ENCODE peak calls at places on chromosome 9, in nine cellular contexts. D is A549, S is Peyer's patch, Q is AG04449, Y is H1, J is ovary, R is pancreas, A is left ventricle myocardium inferior, Z is heart right ventricle. L is an unnamed sample.

GRCh38 chr9:115106001-115106400 is 12.0 kb downstream of the TNC start:
- DNase-seq in R (no peak), Q (no peak), S (no peak), J (no peak), Y (no peak), D (peak; percentile 60), A (no peak), Z (no peak), L (peak; percentile 59)

GRCh38 chr9:137232510-137232909 is 1.8 kb downstream of the SLC34A3 start:
- DNase-seq in S (no peak), Z (no peak), Y (no peak), Q (no peak), A (no peak), J (no peak), R (no peak), D (no peak), L (no peak)

GRCh38 chr9:78089111-78089510 is 57.5 kb upstream of the GNAQ start:
- DNase-seq in S (no peak), A (no peak), Q (no peak), Y (no peak), D (no peak), J (no peak), Z (no peak), R (no peak), L (no peak)

GRCh38 chr9:125912667-125913066 is 165.5 kb downstream of the PBX3 start:
- DNase-seq in Z (no peak), Q (no peak), Y (no peak), A (no peak), J (no peak), R (no peak), D (no peak), S (no peak), L (no peak)

GRCh38 chr9:75941066-75941465 is 50.6 kb downstream of the PCSK5 start:
- DNase-seq in A (no peak), S (no peak), R (no peak), Y (no peak), J (no peak), D (no peak), Q (no peak), Z (no peak), L (no peak)

GRCh38 chr9:85056203-85056572 is 386.7 kb downstream of the NTRK2 start:
- DNase-seq in R (no peak), A (no peak), D (no peak), Z (no peak), J (no peak), S (no peak), Y (no peak), Q (no peak), L (no peak)

GRCh38 chr9:103798620-103799019 is 295.5 kb upstream of the SMC2 start:
- DNase-seq in Y (no peak), D (peak; percentile 64), R (no peak), Z (no peak), J (no peak), Q (no peak), A (no peak), S (no peak), L (no peak)

GRCh38 chr9:71725590-71726338 is 42.5 kb downstream of the CEMIP2 start:
- DNase-seq in S (no peak), Z (no peak), A (no peak), Q (no peak), Y (no peak), R (no peak), D (peak; percentile 93), J (no peak), L (no peak)

GRCh38 chr9:121947683-121948300 is 145.3 kb downstream of the TTLL11 start:
- DNase-seq in D (no peak), Q (no peak), Y (no peak), R (no peak), J (no peak), Z (no peak), A (no peak), S (no peak), L (no peak)

GRCh38 chr9:79240774-79241173 is 331.0 kb upstream of the TLE4 start:
- DNase-seq in A (no peak), D (no peak), Y (no peak), Q (no peak), J (no peak), R (no peak), Z (no peak), S (no peak), L (no peak)

GRCh38 chr9:71733176-71733575 is 35.1 kb downstream of the CEMIP2 start:
- DNase-seq in Q (no peak), S (no peak), Z (no peak), R (no peak), Y (no peak), A (no peak), D (no peak), J (no peak), L (no peak)

GRCh38 chr9:23005061-23005690 is 558.6 kb downstream of the DMRTA1 start:
- DNase-seq in Y (no peak), R (no peak), S (no peak), Z (no peak), Q (no peak), D (no peak), J (no peak), A (no peak), L (peak; percentile 6)

GRCh38 chr9:93630806-93631411 is 54.5 kb downstream of the PHF2 start:
- DNase-seq in S (no peak), J (peak; percentile 11), Y (no peak), A (no peak), Z (no peak), D (no peak), Q (no peak), R (no peak), L (no peak)
- H3K4me3 ChIP-seq in S (no peak overlapping the region), J (no peak overlapping the region), Y (no peak overlapping the region), A (no peak overlapping the region), Z (no peak overlapping the region), D (no peak overlapping the region), Q (no peak overlapping the region), R (no peak overlapping the region), L (no peak overlapping the region)

GRCh38 chr9:4983541-4984165 is 1.4 kb upstream of the JAK2 start:
- DNase-seq in J (peak; percentile 18), S (no peak), Y (no peak), D (no peak), A (no peak), Z (no peak), Q (no peak), R (no peak), L (no peak)

GRCh38 chr9:4980046-4980727 is 4.9 kb upstream of the JAK2 start:
- DNase-seq in Y (no peak), A (no peak), Z (no peak), D (no peak), Q (no peak), S (no peak), J (no peak), R (no peak), L (no peak)

GRCh38 chr9:4984171-4984570 is 901 bp upstream of the JAK2 start:
- DNase-seq in J (no peak), Z (no peak), Y (no peak), D (peak; percentile 59), Q (no peak), S (no peak), A (no peak), R (no peak), L (no peak)

GRCh38 chr9:4982720-4983482 is 2.2 kb upstream of the JAK2 start:
- DNase-seq in Q (no peak), A (no peak), J (no peak), Z (no peak), R (no peak), Y (no peak), S (no peak), D (no peak), L (no peak)

GRCh38 chr9:4979224-4979623 is 5.8 kb upstream of the JAK2 start:
- DNase-seq in Q (no peak), J (no peak), R (no peak), S (no peak), Y (no peak), Z (no peak), A (no peak), D (no peak), L (peak; percentile 60)
- TF ChIP-seq CTCF in Q (no peak), J (no peak), R (no peak), S (no peak), Y (no peak), Z (no peak), A (no peak), D (no peak), L (no peak)

GRCh38 chr9:98807811-98808195 is 333 bp downstream of the GALNT12 start:
- DNase-seq in R (no peak), D (no peak), J (no peak), Q (no peak), S (no peak), Z (no peak), A (no peak), Y (no peak), L (no peak)

GRCh38 chr9:98808411-98808815 is 943 bp downstream of the GALNT12 start:
- DNase-seq in Q (no peak), R (peak; percentile 65), Y (no peak), D (no peak), Z (no peak), J (no peak), A (no peak), S (no peak), L (peak; percentile 32)

GRCh38 chr9:98809311-98810105 is 2.0 kb downstream of the GALNT12 start:
- DNase-seq in R (peak; percentile 61), J (no peak), Z (no peak), A (no peak), Q (no peak), Y (no peak), D (no peak), S (no peak), L (peak; percentile 74)

GRCh38 chr9:98810106-98810840 is 2.8 kb downstream of the GALNT12 start:
- DNase-seq in A (no peak), D (no peak), S (no peak), J (no peak), R (no peak), Y (no peak), Q (no peak), Z (no peak), L (no peak)

DNA sequence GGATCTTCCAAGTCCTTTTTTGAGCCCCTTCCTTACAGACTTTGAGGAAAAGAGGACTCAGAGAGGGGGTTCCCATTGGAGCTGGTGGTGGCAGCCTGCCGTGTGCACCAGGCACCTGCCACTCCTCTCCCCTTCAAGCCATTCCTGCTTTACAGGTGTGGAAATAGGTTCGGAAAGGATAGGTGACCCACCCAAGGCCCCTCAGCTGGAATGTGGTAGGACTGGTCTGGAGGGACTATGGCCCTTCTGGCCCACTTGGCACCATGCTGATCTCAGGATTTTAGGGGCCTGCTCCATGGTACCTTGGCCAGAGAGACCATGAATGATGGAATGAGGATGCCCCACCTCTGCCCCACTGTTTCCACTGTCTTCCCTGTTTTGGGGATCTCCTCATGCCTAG is 1.4 kb downstream of the GALNT12 start:
- DNase-seq in Y (no peak), A (no peak), Q (no peak), S (no peak), J (no peak), D (no peak), R (no peak), Z (no peak), L (no peak)
- H3K4me3 ChIP-seq in Y (no peak overlapping the region), A (no peak overlapping the region), Q (no peak overlapping the region), S (peak overlapping the region; percentile 72), J (no peak overlapping the region), D (no peak overlapping the region), R (peak overlapping the region; percentile 62), Z (no peak overlapping the region), L (peak overlapping the region; percentile 55)

GRCh38 chr9:134381671-134382505 is 55.6 kb downstream of the RXRA start:
- DNase-seq in S (peak; percentile 56), A (peak; percentile 61), J (no peak), Q (no peak), Z (peak; percentile 70), R (no peak), Y (no peak), D (no peak), L (no peak)
- TF ChIP-seq CTCF in S (peak; percentile 38), A (peak; percentile 31), J (no peak), Q (peak; percentile 16), Z (no peak), R (no peak), Y (no peak), D (peak; percentile 25), L (peak; percentile 32)

L was measured in retinal pigment epithelial cell.